ENCODE peak calls at places on chromosome 5, in nine cellular contexts. One of them, this sample, is unnamed.

GRCh38 chr5:41068169-41068568 is 3.0 kb downstream of the MROH2B start:
- DNase-seq in cardiac muscle cell: peak
- DNase-seq in fibroblast of pulmonary artery: peak
- DNase-seq in brain microvascular endothelial cell: no peak
- DNase-seq in WERI-Rb-1: no peak
- DNase-seq in WTC11: no peak
- DNase-seq in GM10248: no peak
- DNase-seq in cardiac fibroblast: peak
- DNase-seq in OCI-LY7: no peak
- DNase-seq in this sample: no peak

GRCh38 chr5:164893071-164893470 is 1387.7 kb downstream of the MAT2B start:
- DNase-seq in fibroblast of pulmonary artery: no peak
- DNase-seq in cardiac fibroblast: no peak
- DNase-seq in WTC11: peak
- DNase-seq in brain microvascular endothelial cell: no peak
- DNase-seq in WERI-Rb-1: no peak
- DNase-seq in GM10248: no peak
- DNase-seq in cardiac muscle cell: no peak
- DNase-seq in OCI-LY7: no peak
- DNase-seq in this sample: no peak

GRCh38 chr5:57581772-57582171 is 99.2 kb upstream of the ACTBL2 start:
- DNase-seq in OCI-LY7: no peak
- DNase-seq in fibroblast of pulmonary artery: no peak
- DNase-seq in brain microvascular endothelial cell: no peak
- DNase-seq in WERI-Rb-1: no peak
- DNase-seq in GM10248: no peak
- DNase-seq in cardiac fibroblast: no peak
- DNase-seq in cardiac muscle cell: no peak
- DNase-seq in WTC11: no peak
- DNase-seq in this sample: no peak

GRCh38 chr5:145443366-145443765 is 391.8 kb downstream of the PRELID2 start:
- DNase-seq in WERI-Rb-1: no peak
- DNase-seq in brain microvascular endothelial cell: no peak
- DNase-seq in cardiac muscle cell: no peak
- DNase-seq in WTC11: no peak
- DNase-seq in fibroblast of pulmonary artery: no peak
- DNase-seq in GM10248: no peak
- DNase-seq in OCI-LY7: no peak
- DNase-seq in cardiac fibroblast: no peak
- DNase-seq in this sample: no peak

GRCh38 chr5:133700251-133700650 is 87.9 kb upstream of the FSTL4 start:
- DNase-seq in cardiac fibroblast: no peak
- DNase-seq in fibroblast of pulmonary artery: no peak
- DNase-seq in cardiac muscle cell: no peak
- DNase-seq in OCI-LY7: no peak
- DNase-seq in GM10248: no peak
- DNase-seq in WTC11: no peak
- DNase-seq in WERI-Rb-1: no peak
- DNase-seq in brain microvascular endothelial cell: no peak
- DNase-seq in this sample: no peak

GRCh38 chr5:65760504-65761275 is 38.7 kb downstream of the NLN start:
- DNase-seq in cardiac fibroblast: peak
- DNase-seq in cardiac muscle cell: no peak
- DNase-seq in fibroblast of pulmonary artery: peak
- DNase-seq in WERI-Rb-1: no peak
- DNase-seq in WTC11: no peak
- DNase-seq in GM10248: peak
- DNase-seq in OCI-LY7: peak
- DNase-seq in brain microvascular endothelial cell: peak
- DNase-seq in this sample: no peak

GRCh38 chr5:64594601-64595518 is 89.0 kb downstream of the RGS7BP start:
- DNase-seq in fibroblast of pulmonary artery: no peak
- DNase-seq in WERI-Rb-1: peak
- DNase-seq in cardiac muscle cell: peak
- DNase-seq in cardiac fibroblast: peak
- DNase-seq in GM10248: no peak
- DNase-seq in OCI-LY7: peak
- DNase-seq in WTC11: peak
- DNase-seq in brain microvascular endothelial cell: no peak
- DNase-seq in this sample: no peak

GRCh38 chr5:103218164-103218563 is 40.4 kb upstream of the MACIR start:
- DNase-seq in fibroblast of pulmonary artery: peak
- DNase-seq in OCI-LY7: no peak
- DNase-seq in WTC11: no peak
- DNase-seq in brain microvascular endothelial cell: peak
- DNase-seq in cardiac fibroblast: peak
- DNase-seq in WERI-Rb-1: no peak
- DNase-seq in GM10248: no peak
- DNase-seq in cardiac muscle cell: no peak
- DNase-seq in this sample: no peak

GRCh38 chr5:10538103-10538788 is 25.6 kb upstream of the ANKRD33B start:
- DNase-seq in OCI-LY7: no peak
- DNase-seq in WTC11: no peak
- DNase-seq in fibroblast of pulmonary artery: no peak
- DNase-seq in brain microvascular endothelial cell: no peak
- DNase-seq in WERI-Rb-1: no peak
- DNase-seq in GM10248: no peak
- DNase-seq in cardiac muscle cell: no peak
- DNase-seq in cardiac fibroblast: no peak
- DNase-seq in this sample: no peak

GRCh38 chr5:15516486-15516885 is 16.5 kb downstream of the FBXL7 start:
- DNase-seq in OCI-LY7: no peak
- DNase-seq in brain microvascular endothelial cell: no peak
- DNase-seq in WERI-Rb-1: no peak
- DNase-seq in WTC11: no peak
- DNase-seq in cardiac fibroblast: no peak
- DNase-seq in cardiac muscle cell: no peak
- DNase-seq in GM10248: no peak
- DNase-seq in fibroblast of pulmonary artery: no peak
- DNase-seq in this sample: no peak

GRCh38 chr5:135814254-135814653 is 20.2 kb upstream of the SLC25A48 start:
- DNase-seq in brain microvascular endothelial cell: no peak
- DNase-seq in WERI-Rb-1: no peak
- DNase-seq in cardiac muscle cell: no peak
- DNase-seq in WTC11: no peak
- DNase-seq in cardiac fibroblast: no peak
- DNase-seq in GM10248: no peak
- DNase-seq in fibroblast of pulmonary artery: no peak
- DNase-seq in OCI-LY7: no peak
- DNase-seq in this sample: no peak

GRCh38 chr5:154628685-154629084 is 126.5 kb upstream of the LARP1 start:
- DNase-seq in OCI-LY7: no peak
- DNase-seq in WERI-Rb-1: no peak
- DNase-seq in WTC11: no peak
- DNase-seq in cardiac fibroblast: no peak
- DNase-seq in cardiac muscle cell: no peak
- DNase-seq in GM10248: no peak
- DNase-seq in fibroblast of pulmonary artery: no peak
- DNase-seq in brain microvascular endothelial cell: no peak
- DNase-seq in this sample: no peak

GRCh38 chr5:171736976-171737848 is 48.4 kb upstream of the SMIM23 start:
- DNase-seq in GM10248: no peak
- DNase-seq in fibroblast of pulmonary artery: no peak
- DNase-seq in brain microvascular endothelial cell: no peak
- DNase-seq in OCI-LY7: no peak
- DNase-seq in WERI-Rb-1: no peak
- DNase-seq in cardiac muscle cell: peak
- DNase-seq in cardiac fibroblast: peak
- DNase-seq in WTC11: no peak
- DNase-seq in this sample: no peak

GRCh38 chr5:145510769-145511168 is 324.4 kb downstream of the PRELID2 start:
- DNase-seq in fibroblast of pulmonary artery: no peak
- DNase-seq in GM10248: no peak
- DNase-seq in brain microvascular endothelial cell: no peak
- DNase-seq in WTC11: no peak
- DNase-seq in cardiac muscle cell: no peak
- DNase-seq in OCI-LY7: no peak
- DNase-seq in WERI-Rb-1: no peak
- DNase-seq in cardiac fibroblast: no peak
- DNase-seq in this sample: no peak

GRCh38 chr5:142749321-142749720 is 20.9 kb upstream of the ARHGAP26 start:
- DNase-seq in WERI-Rb-1: no peak
- DNase-seq in cardiac muscle cell: no peak
- DNase-seq in brain microvascular endothelial cell: peak
- DNase-seq in WTC11: no peak
- DNase-seq in GM10248: no peak
- DNase-seq in OCI-LY7: no peak
- DNase-seq in cardiac fibroblast: peak
- DNase-seq in fibroblast of pulmonary artery: peak
- DNase-seq in this sample: no peak

GRCh38 chr5:99104538-99105132 is 175.8 kb upstream of the CHD1 start:
- DNase-seq in cardiac muscle cell: peak
- DNase-seq in cardiac fibroblast: peak
- DNase-seq in brain microvascular endothelial cell: no peak
- DNase-seq in WERI-Rb-1: no peak
- DNase-seq in WTC11: no peak
- DNase-seq in OCI-LY7: peak
- DNase-seq in fibroblast of pulmonary artery: peak
- DNase-seq in GM10248: peak
- DNase-seq in this sample: no peak

GRCh38 chr5:94241288-94241651 is 377.1 kb downstream of the KIAA0825 start:
- DNase-seq in GM10248: no peak
- DNase-seq in fibroblast of pulmonary artery: peak
- DNase-seq in brain microvascular endothelial cell: peak
- DNase-seq in OCI-LY7: no peak
- DNase-seq in cardiac fibroblast: peak
- DNase-seq in WTC11: no peak
- DNase-seq in WERI-Rb-1: no peak
- DNase-seq in cardiac muscle cell: no peak
- DNase-seq in this sample: no peak

GRCh38 chr5:14687023-14687665 is 22.6 kb downstream of the OTULIN start:
- DNase-seq in GM10248: no peak
- DNase-seq in cardiac fibroblast: peak
- DNase-seq in brain microvascular endothelial cell: no peak
- DNase-seq in OCI-LY7: no peak
- DNase-seq in WERI-Rb-1: no peak
- DNase-seq in cardiac muscle cell: no peak
- DNase-seq in WTC11: no peak
- DNase-seq in fibroblast of pulmonary artery: peak
- DNase-seq in this sample: no peak

GRCh38 chr5:125042243-125042887 is 295.9 kb upstream of the ZNF608 start:
- DNase-seq in cardiac fibroblast: peak
- DNase-seq in GM10248: no peak
- DNase-seq in fibroblast of pulmonary artery: peak
- DNase-seq in cardiac muscle cell: no peak
- DNase-seq in brain microvascular endothelial cell: no peak
- DNase-seq in WERI-Rb-1: no peak
- DNase-seq in OCI-LY7: no peak
- DNase-seq in WTC11: no peak
- DNase-seq in this sample: no peak

GRCh38 chr5:20972419-20972925 is 984.5 kb upstream of the CDH18 start:
- DNase-seq in cardiac fibroblast: peak
- DNase-seq in cardiac muscle cell: peak
- DNase-seq in fibroblast of pulmonary artery: peak
- DNase-seq in OCI-LY7: no peak
- DNase-seq in WERI-Rb-1: peak
- DNase-seq in GM10248: no peak
- DNase-seq in brain microvascular endothelial cell: peak
- DNase-seq in WTC11: peak
- DNase-seq in this sample: no peak
- TF ChIP-seq CTCF in cardiac fibroblast: peak
- TF ChIP-seq CTCF in cardiac muscle cell: peak
- TF ChIP-seq CTCF in fibroblast of pulmonary artery: peak
- TF ChIP-seq CTCF in OCI-LY7: peak
- TF ChIP-seq CTCF in WERI-Rb-1: peak
- TF ChIP-seq CTCF in GM10248: peak
- TF ChIP-seq CTCF in brain microvascular endothelial cell: peak
- TF ChIP-seq CTCF in WTC11: no peak
- TF ChIP-seq CTCF in this sample: no peak

GRCh38 chr5:1540831-1541661 is 17.3 kb upstream of the LPCAT1 start:
- DNase-seq in OCI-LY7: no peak
- DNase-seq in brain microvascular endothelial cell: no peak
- DNase-seq in cardiac muscle cell: no peak
- DNase-seq in fibroblast of pulmonary artery: no peak
- DNase-seq in WTC11: no peak
- DNase-seq in GM10248: no peak
- DNase-seq in cardiac fibroblast: no peak
- DNase-seq in WERI-Rb-1: peak
- DNase-seq in this sample: no peak

GRCh38 chr5:1540166-1540565 is 16.4 kb upstream of the LPCAT1 start:
- DNase-seq in OCI-LY7: no peak
- DNase-seq in cardiac muscle cell: no peak
- DNase-seq in WTC11: no peak
- DNase-seq in brain microvascular endothelial cell: no peak
- DNase-seq in GM10248: no peak
- DNase-seq in cardiac fibroblast: no peak
- DNase-seq in WERI-Rb-1: peak
- DNase-seq in fibroblast of pulmonary artery: no peak
- DNase-seq in this sample: no peak

GRCh38 chr5:1538276-1538675 is 14.5 kb upstream of the LPCAT1 start:
- DNase-seq in GM10248: no peak
- DNase-seq in cardiac fibroblast: no peak
- DNase-seq in OCI-LY7: no peak
- DNase-seq in fibroblast of pulmonary artery: no peak
- DNase-seq in WTC11: no peak
- DNase-seq in cardiac muscle cell: no peak
- DNase-seq in brain microvascular endothelial cell: no peak
- DNase-seq in WERI-Rb-1: peak
- DNase-seq in this sample: no peak

GRCh38 chr5:1537166-1538154 is 13.7 kb upstream of the LPCAT1 start:
- DNase-seq in GM10248: no peak
- DNase-seq in WTC11: no peak
- DNase-seq in cardiac fibroblast: no peak
- DNase-seq in brain microvascular endothelial cell: no peak
- DNase-seq in OCI-LY7: no peak
- DNase-seq in WERI-Rb-1: peak
- DNase-seq in cardiac muscle cell: no peak
- DNase-seq in fibroblast of pulmonary artery: no peak
- DNase-seq in this sample: no peak

GRCh38 chr5:1538741-1539392 is 15.1 kb upstream of the LPCAT1 start:
- DNase-seq in GM10248: no peak
- DNase-seq in fibroblast of pulmonary artery: no peak
- DNase-seq in WERI-Rb-1: no peak
- DNase-seq in brain microvascular endothelial cell: no peak
- DNase-seq in cardiac fibroblast: no peak
- DNase-seq in cardiac muscle cell: no peak
- DNase-seq in WTC11: no peak
- DNase-seq in OCI-LY7: no peak
- DNase-seq in this sample: no peak
- TF ChIP-seq CTCF in GM10248: no peak
- TF ChIP-seq CTCF in fibroblast of pulmonary artery: no peak
- TF ChIP-seq CTCF in WERI-Rb-1: no peak
- TF ChIP-seq CTCF in brain microvascular endothelial cell: no peak
- TF ChIP-seq CTCF in cardiac fibroblast: no peak
- TF ChIP-seq CTCF in cardiac muscle cell: no peak
- TF ChIP-seq CTCF in WTC11: no peak
- TF ChIP-seq CTCF in OCI-LY7: no peak
- TF ChIP-seq CTCF in this sample: no peak

GRCh38 chr5:163005949-163006348 is 431.4 kb upstream of the CCNG1 start:
- DNase-seq in cardiac fibroblast: no peak
- DNase-seq in fibroblast of pulmonary artery: no peak
- DNase-seq in OCI-LY7: no peak
- DNase-seq in cardiac muscle cell: no peak
- DNase-seq in brain microvascular endothelial cell: no peak
- DNase-seq in WERI-Rb-1: no peak
- DNase-seq in WTC11: no peak
- DNase-seq in GM10248: no peak
- DNase-seq in this sample: no peak
- TF ChIP-seq CTCF in cardiac fibroblast: no peak
- TF ChIP-seq CTCF in fibroblast of pulmonary artery: no peak
- TF ChIP-seq CTCF in OCI-LY7: peak
- TF ChIP-seq CTCF in cardiac muscle cell: no peak
- TF ChIP-seq CTCF in brain microvascular endothelial cell: no peak
- TF ChIP-seq CTCF in WERI-Rb-1: no peak
- TF ChIP-seq CTCF in WTC11: no peak
- TF ChIP-seq CTCF in GM10248: peak
- TF ChIP-seq CTCF in this sample: peak

GRCh38 chr5:119452373-119453044 is at the start of gene HSD17B4:
- DNase-seq in brain microvascular endothelial cell: peak
- DNase-seq in GM10248: peak
- DNase-seq in fibroblast of pulmonary artery: peak
- DNase-seq in cardiac fibroblast: peak
- DNase-seq in WERI-Rb-1: peak
- DNase-seq in WTC11: peak
- DNase-seq in OCI-LY7: peak
- DNase-seq in cardiac muscle cell: peak
- DNase-seq in this sample: peak
- TF ChIP-seq CTCF in brain microvascular endothelial cell: no peak
- TF ChIP-seq CTCF in GM10248: no peak
- TF ChIP-seq CTCF in fibroblast of pulmonary artery: no peak
- TF ChIP-seq CTCF in cardiac fibroblast: no peak
- TF ChIP-seq CTCF in WERI-Rb-1: no peak
- TF ChIP-seq CTCF in WTC11: no peak
- TF ChIP-seq CTCF in OCI-LY7: no peak
- TF ChIP-seq CTCF in cardiac muscle cell: no peak
- TF ChIP-seq CTCF in this sample: no peak

This sample was measured in GM06990.